ENCODE peak calls at places on chromosomes 12 and 14, in four cellular contexts. L is GM12878, G is HepG2, K is K562. T is an unnamed sample.

GRCh38 chr14:22155582-22155981 is 433.4 kb downstream of the DAD1 start:
- DNase-seq in L (no peak), G (no peak), K (no peak), T (no peak)

GRCh38 chr12:119457251-119457650 is 122.7 kb downstream of the CCDC60 start:
- DNase-seq in L (no peak), G (no peak), K (no peak), T (no peak)

GRCh38 chr12:34397591-34398365 is 375.5 kb downstream of the ALG10 start:
- DNase-seq in L (no peak), G (no peak), K (no peak), T (peak; percentile 1)

GRCh38 chr12:55847603-55848329 is 5.0 kb upstream of the MMP19 start:
- DNase-seq in L (no peak), G (peak; percentile 26), K (peak; percentile 89), T (no peak)

GRCh38 chr12:95674631-95675030 is 115.9 kb downstream of the NTN4 start:
- DNase-seq in L (no peak), G (peak; percentile 15), K (no peak), T (no peak)

GRCh38 chr14:80669416-80669815 is 272.1 kb downstream of the CEP128 start:
- DNase-seq in L (no peak), G (no peak), K (no peak), T (no peak)

GRCh38 chr12:64459388-64460024 is 7.6 kb downstream of the TBK1 start:
- DNase-seq in L (no peak), G (no peak), K (peak; percentile 16), T (no peak)

GRCh38 chr12:115035536-115036107 is 351.6 kb upstream of the TBX3 start:
- DNase-seq in L (no peak), G (no peak), K (no peak), T (no peak)

GRCh38 chr12:113867258-113867657 is 98.9 kb downstream of the RBM19 start:
- DNase-seq in L (no peak), G (peak; percentile 13), K (peak; percentile 32), T (peak; percentile 64)

GRCh38 chr12:72133497-72134055 is 138.6 kb upstream of the TRHDE start:
- DNase-seq in L (no peak), G (no peak), K (no peak), T (no peak)

GRCh38 chr12:806116-806805 is 53.9 kb downstream of the WNK1 start:
- DNase-seq in L (no peak), G (peak; percentile 28), K (no peak), T (no peak)

GRCh38 chr12:8483081-8483479 is 27.3 kb downstream of the CLEC6A start:
- DNase-seq in L (no peak), G (no peak), K (no peak), T (no peak)

GRCh38 chr14:50967104-50967503 is 22.8 kb upstream of the PYGL start:
- DNase-seq in L (no peak), G (no peak), K (no peak), T (no peak)

GRCh38 chr14:35223927-35224326 is 68.3 kb upstream of the PSMA6 start:
- DNase-seq in L (no peak), G (no peak), K (no peak), T (no peak)

GRCh38 chr14:84969501-84969900 is 560.4 kb upstream of the FLRT2 start:
- DNase-seq in L (no peak), G (no peak), K (no peak), T (no peak)

GRCh38 chr14:35353409-35354172 is 51.0 kb downstream of the NFKBIA start:
- DNase-seq in L (no peak), G (peak; percentile 89), K (no peak), T (no peak)

GRCh38 chr12:70243510-70244331 is 488 bp downstream of the CNOT2 start:
- DNase-seq in L (no peak), G (peak; percentile 43), K (peak; percentile 80), T (peak; percentile 76)

GRCh38 chr12:107282628-107283027 is 189.3 kb upstream of the CRY1 start:
- DNase-seq in L (no peak), G (no peak), K (no peak), T (no peak)

GRCh38 chr12:105970885-105971284 is 167.9 kb downstream of the NUAK1 start:
- DNase-seq in L (no peak), G (no peak), K (no peak), T (no peak)

GRCh38 chr14:20383636-20384035 is 29.7 kb downstream of the TEP1 start:
- DNase-seq in L (no peak), G (no peak), K (no peak), T (no peak)

GRCh38 chr14:50542941-50543418 is 10.6 kb upstream of the MAP4K5 start:
- DNase-seq in L (no peak), G (peak; percentile 77), K (peak; percentile 48), T (no peak)

GRCh38 chr14:64857979-64858740 is 21.5 kb downstream of the SPTB start:
- DNase-seq in L (no peak), G (no peak), K (no peak), T (no peak)

GRCh38 chr14:89417111-89417468 is at the start of gene FOXN3:
- DNase-seq in L (no peak), G (peak; percentile 86), K (peak; percentile 79), T (no peak)

DNA sequence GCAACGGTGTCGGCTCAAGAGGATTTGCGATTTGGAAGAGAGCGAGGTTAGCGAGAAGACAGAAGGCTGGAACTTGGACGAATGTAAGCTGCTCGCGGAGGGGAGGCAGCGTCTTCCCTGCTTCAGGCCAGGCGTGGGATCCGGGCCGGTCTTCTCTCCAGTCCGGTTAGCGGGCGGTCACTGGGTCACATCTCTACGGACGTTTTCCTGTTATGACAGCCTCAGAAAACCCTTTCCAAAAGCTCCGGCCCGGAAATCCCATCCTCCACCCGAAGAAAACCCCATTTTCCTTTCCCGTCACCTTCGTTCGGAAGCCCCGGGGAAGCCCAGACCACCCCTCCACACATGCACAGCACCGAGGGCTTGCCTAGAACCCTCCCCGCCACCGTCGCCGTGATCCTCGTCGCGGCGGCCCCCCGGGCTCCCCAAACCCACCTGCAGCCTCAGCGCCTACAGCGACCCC is 268 bp downstream of the NDUFB1 start:
- DNase-seq in L (no peak), G (peak; percentile 4), K (peak; percentile 38), T (no peak)
- TF ChIP-seq HDAC6 in L (no peak), G (no peak), K (no peak), T (no peak)

DNA sequence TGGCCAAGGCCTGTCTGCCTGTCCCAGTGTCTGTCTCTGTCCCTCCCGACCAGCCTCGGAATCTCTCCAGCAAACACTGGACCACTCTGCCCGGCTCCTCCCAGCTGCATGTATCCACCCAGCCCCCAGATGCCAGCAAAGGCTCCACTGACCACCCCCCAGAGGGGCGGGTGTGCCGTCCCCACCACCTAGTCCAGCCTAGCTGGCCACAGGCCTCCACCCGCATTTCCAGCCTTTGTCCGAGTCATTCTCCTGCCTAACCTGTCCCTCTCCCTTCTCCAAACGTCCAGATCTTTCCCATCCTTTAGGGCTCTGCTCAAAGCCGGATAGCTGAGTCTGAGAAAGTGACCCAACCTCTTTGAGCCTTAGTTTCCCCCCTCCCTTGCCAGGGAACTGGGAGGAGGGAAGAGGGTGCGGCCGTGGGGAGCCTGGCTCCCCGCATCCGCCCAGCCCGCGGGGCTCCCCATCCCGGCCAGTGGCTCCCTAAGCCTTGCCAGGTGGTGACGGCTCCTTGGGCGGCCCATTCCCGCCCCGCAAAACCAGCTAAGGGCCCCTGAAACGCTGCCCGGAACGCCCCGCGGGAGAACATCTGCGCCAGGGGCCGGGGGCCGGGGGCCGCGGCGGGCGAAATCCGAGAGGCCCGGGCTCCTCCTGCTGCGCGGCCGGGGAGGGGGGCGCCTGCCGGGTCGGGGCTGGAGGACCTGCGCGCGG is 34.6 kb upstream of the ANKRD9 start:
- DNase-seq in L (no peak), G (peak; percentile 59), K (no peak), T (no peak)
- TF ChIP-seq CREB1 in L (no peak), G (no peak), K (no peak), T (no peak)

GRCh38 chr12:68975811-68976210 is 42.8 kb upstream of the CPM start:
- DNase-seq in L (no peak), G (no peak), K (no peak), T (no peak)
- TF ChIP-seq HDAC6 in L (no peak), G (no peak), K (no peak), T (no peak)

GRCh38 chr14:37697489-37698121 is 102.2 kb downstream of the TTC6 start:
- DNase-seq in L (no peak), G (peak; percentile 96), K (no peak), T (no peak)
- TF ChIP-seq CREB1 in L (no peak), G (peak; percentile 7), K (no peak), T (no peak)

GRCh38 chr12:85955127-85955526 is 81.0 kb downstream of the NTS start:
- DNase-seq in L (no peak), G (no peak), K (no peak), T (no peak)
- TF ChIP-seq HDAC6 in L (no peak), G (no peak), K (no peak), T (no peak)

DNA sequence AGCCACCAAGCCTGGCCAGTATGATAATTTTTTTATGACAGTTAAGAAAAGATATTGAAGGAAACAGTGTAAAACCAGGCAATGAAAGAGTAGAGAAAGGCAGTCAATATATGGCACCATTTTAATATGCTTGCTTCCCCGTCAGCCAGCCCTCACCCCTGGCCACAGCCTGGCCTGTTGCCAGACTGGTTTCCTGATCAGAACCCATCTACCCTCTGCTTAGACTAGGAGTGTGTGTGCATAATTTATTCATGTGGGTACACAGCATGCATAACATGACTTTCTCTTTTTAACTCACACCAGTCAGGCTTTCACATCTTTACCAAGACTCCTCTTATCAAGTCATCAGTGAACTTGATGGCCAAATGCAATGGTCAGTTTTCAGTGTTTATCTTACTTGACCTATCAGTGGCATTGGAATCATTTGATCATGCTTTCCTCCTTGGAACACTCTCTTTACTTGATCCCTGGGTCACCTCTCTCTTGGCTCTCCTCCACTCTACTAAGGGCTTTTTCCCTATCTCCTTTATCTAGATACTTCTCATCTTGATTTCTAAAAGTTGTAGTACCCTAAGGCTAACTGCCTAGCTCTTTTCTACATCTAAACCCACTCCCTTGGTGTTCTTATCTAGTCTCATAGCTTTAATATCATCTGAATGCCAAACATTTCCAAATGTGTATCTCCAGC is 10.0 kb upstream of the GPR19 start:
- DNase-seq in L (no peak), G (no peak), K (no peak), T (no peak)
- TF ChIP-seq CREB1 in L (no peak), G (no peak), K (no peak), T (no peak)

GRCh38 chr12:77161944-77162343 is 96.6 kb upstream of the E2F7 start:
- DNase-seq in L (no peak), G (no peak), K (no peak), T (no peak)

GRCh38 chr12:77163068-77163810 is 97.9 kb upstream of the E2F7 start:
- DNase-seq in L (no peak), G (no peak), K (no peak), T (no peak)

GRCh38 chr12:77166711-77167110 is 101.3 kb upstream of the E2F7 start:
- DNase-seq in L (no peak), G (no peak), K (no peak), T (no peak)

DNA sequence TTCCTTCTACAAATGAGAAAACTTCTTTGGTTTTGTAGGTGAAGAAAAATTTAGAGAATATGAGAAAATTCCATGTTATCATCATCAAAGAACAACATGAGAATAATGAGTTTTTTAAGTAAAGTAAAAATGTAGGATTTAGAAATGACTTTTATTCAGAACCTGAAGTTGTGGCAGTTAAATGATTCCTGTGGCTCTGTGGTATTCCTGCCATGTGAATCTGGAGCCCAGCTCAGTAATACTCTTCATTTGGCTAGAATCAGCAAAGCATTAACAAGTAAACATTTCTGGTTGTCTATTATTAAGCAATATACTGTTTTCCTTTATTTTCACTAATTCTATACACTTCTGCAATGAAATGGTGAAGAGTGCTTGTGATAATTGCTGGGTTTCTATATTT is 95.6 kb upstream of the E2F7 start:
- DNase-seq in L (no peak), G (no peak), K (no peak), T (no peak)
- TF ChIP-seq HDAC6 in L (no peak), G (no peak), K (no peak), T (no peak)